ENCODE peak calls at places on chromosomes 16 and 17, in six cellular contexts. One of them, this sample, is unnamed.

GRCh38 chr16:83956336-83957289 is 3.6 kb downstream of the OSGIN1 start:
- DNase-seq in mucosa of descending colon: peak
- DNase-seq in kidney epithelial cell: no peak
- DNase-seq in AG20443: peak
- DNase-seq in NCI-H345: peak
- DNase-seq in effector memory CD8-positive, alpha-beta T cell: peak
- DNase-seq in this sample: peak

GRCh38 chr17:72592242-72592966 is 471.6 kb downstream of the SOX9 start:
- DNase-seq in effector memory CD8-positive, alpha-beta T cell: no peak
- DNase-seq in kidney epithelial cell: no peak
- DNase-seq in AG20443: peak
- DNase-seq in mucosa of descending colon: peak
- DNase-seq in NCI-H345: peak
- DNase-seq in this sample: peak

GRCh38 chr16:66462912-66463311 is 35.8 kb downstream of the BEAN1 start:
- DNase-seq in NCI-H345: no peak
- DNase-seq in AG20443: no peak
- DNase-seq in effector memory CD8-positive, alpha-beta T cell: no peak
- DNase-seq in kidney epithelial cell: no peak
- DNase-seq in mucosa of descending colon: no peak
- DNase-seq in this sample: no peak

GRCh38 chr16:27414803-27415431 is 12.9 kb downstream of the IL21R start:
- DNase-seq in kidney epithelial cell: no peak
- DNase-seq in effector memory CD8-positive, alpha-beta T cell: no peak
- DNase-seq in AG20443: no peak
- DNase-seq in mucosa of descending colon: no peak
- DNase-seq in NCI-H345: no peak
- DNase-seq in this sample: no peak

GRCh38 chr17:67200727-67201301 is 44.2 kb downstream of the HELZ start:
- DNase-seq in AG20443: peak
- DNase-seq in effector memory CD8-positive, alpha-beta T cell: no peak
- DNase-seq in mucosa of descending colon: no peak
- DNase-seq in NCI-H345: no peak
- DNase-seq in kidney epithelial cell: no peak
- DNase-seq in this sample: no peak

GRCh38 chr17:82100502-82101298 is 2.7 kb upstream of the FASN start:
- DNase-seq in effector memory CD8-positive, alpha-beta T cell: no peak
- DNase-seq in AG20443: no peak
- DNase-seq in NCI-H345: no peak
- DNase-seq in mucosa of descending colon: peak
- DNase-seq in kidney epithelial cell: no peak
- DNase-seq in this sample: no peak

GRCh38 chr17:48149174-48150106 is 41.9 kb downstream of the SNX11 start:
- DNase-seq in AG20443: no peak
- DNase-seq in effector memory CD8-positive, alpha-beta T cell: no peak
- DNase-seq in kidney epithelial cell: no peak
- DNase-seq in mucosa of descending colon: no peak
- DNase-seq in NCI-H345: no peak
- DNase-seq in this sample: no peak

GRCh38 chr17:63402808-63403207 is 43.3 kb downstream of the CYB561 start:
- DNase-seq in effector memory CD8-positive, alpha-beta T cell: no peak
- DNase-seq in NCI-H345: no peak
- DNase-seq in AG20443: peak
- DNase-seq in kidney epithelial cell: no peak
- DNase-seq in mucosa of descending colon: no peak
- DNase-seq in this sample: no peak

GRCh38 chr17:2710804-2711607 is 558 bp downstream of the CLUH start:
- DNase-seq in AG20443: peak
- DNase-seq in NCI-H345: no peak
- DNase-seq in kidney epithelial cell: no peak
- DNase-seq in mucosa of descending colon: no peak
- DNase-seq in effector memory CD8-positive, alpha-beta T cell: peak
- DNase-seq in this sample: no peak

GRCh38 chr17:8909621-8910292 is 42.3 kb upstream of the PIK3R6 start:
- DNase-seq in NCI-H345: no peak
- DNase-seq in effector memory CD8-positive, alpha-beta T cell: no peak
- DNase-seq in kidney epithelial cell: no peak
- DNase-seq in AG20443: no peak
- DNase-seq in mucosa of descending colon: no peak
- DNase-seq in this sample: peak

GRCh38 chr17:62675260-62675659 is 47.8 kb downstream of the MRC2 start:
- DNase-seq in NCI-H345: no peak
- DNase-seq in mucosa of descending colon: no peak
- DNase-seq in effector memory CD8-positive, alpha-beta T cell: no peak
- DNase-seq in AG20443: no peak
- DNase-seq in kidney epithelial cell: no peak
- DNase-seq in this sample: no peak